ENCODE peak calls at places on chromosomes 4 and X, in seven cellular contexts. One of them, this sample, is unnamed.

GRCh38 chrX:71653344-71653743 is 14.0 kb upstream of the LOC101059915 start:
- DNase-seq in IMR-90: no peak
- DNase-seq in right lobe of liver: no peak
- DNase-seq in endothelial cell of umbilical vein: no peak
- DNase-seq in prostate gland: no peak
- DNase-seq in heart left ventricle: no peak
- DNase-seq in tibial nerve: no peak
- DNase-seq in this sample: no peak

GRCh38 chrX:54422168-54422567 is 18.0 kb upstream of the TSR2 start:
- DNase-seq in IMR-90: no peak
- DNase-seq in right lobe of liver: no peak
- DNase-seq in endothelial cell of umbilical vein: no peak
- DNase-seq in prostate gland: no peak
- DNase-seq in heart left ventricle: no peak
- DNase-seq in tibial nerve: no peak
- DNase-seq in this sample: no peak

GRCh38 chr4:109959195-109959594 is 46.5 kb downstream of the EGF start:
- DNase-seq in IMR-90: no peak
- DNase-seq in right lobe of liver: no peak
- DNase-seq in endothelial cell of umbilical vein: no peak
- DNase-seq in prostate gland: no peak
- DNase-seq in heart left ventricle: no peak
- DNase-seq in tibial nerve: no peak
- DNase-seq in this sample: no peak

GRCh38 chr4:106065018-106065417 is 169.7 kb downstream of the NPNT start:
- DNase-seq in IMR-90: no peak
- DNase-seq in right lobe of liver: no peak
- DNase-seq in endothelial cell of umbilical vein: no peak
- DNase-seq in prostate gland: no peak
- DNase-seq in heart left ventricle: no peak
- DNase-seq in tibial nerve: no peak
- DNase-seq in this sample: no peak

GRCh38 chrX:115350696-115351408 is 61.3 kb downstream of the LUZP4 start:
- DNase-seq in IMR-90: no peak
- DNase-seq in right lobe of liver: no peak
- DNase-seq in endothelial cell of umbilical vein: no peak
- DNase-seq in prostate gland: no peak
- DNase-seq in heart left ventricle: no peak
- DNase-seq in tibial nerve: no peak
- DNase-seq in this sample: no peak

GRCh38 chrX:40094900-40095587 is 2.7 kb downstream of the BCOR start:
- DNase-seq in IMR-90: no peak
- DNase-seq in right lobe of liver: no peak
- DNase-seq in endothelial cell of umbilical vein: peak
- DNase-seq in prostate gland: no peak
- DNase-seq in heart left ventricle: no peak
- DNase-seq in tibial nerve: no peak
- DNase-seq in this sample: no peak

GRCh38 chr4:66959207-66959606 is 586.1 kb downstream of the CENPC start:
- DNase-seq in IMR-90: no peak
- DNase-seq in right lobe of liver: no peak
- DNase-seq in endothelial cell of umbilical vein: no peak
- DNase-seq in prostate gland: no peak
- DNase-seq in heart left ventricle: no peak
- DNase-seq in tibial nerve: no peak
- DNase-seq in this sample: no peak

GRCh38 chrX:629230-630006 is 1.2 kb upstream of the SHOX start:
- DNase-seq in IMR-90: no peak
- DNase-seq in right lobe of liver: peak
- DNase-seq in endothelial cell of umbilical vein: no peak
- DNase-seq in prostate gland: no peak
- DNase-seq in heart left ventricle: no peak
- DNase-seq in tibial nerve: no peak
- DNase-seq in this sample: peak

GRCh38 chr4:136962868-136963267 is 569.4 kb downstream of the PCDH18 start:
- DNase-seq in IMR-90: no peak
- DNase-seq in right lobe of liver: no peak
- DNase-seq in endothelial cell of umbilical vein: no peak
- DNase-seq in prostate gland: no peak
- DNase-seq in heart left ventricle: no peak
- DNase-seq in tibial nerve: no peak
- DNase-seq in this sample: no peak

GRCh38 chrX:6226053-6226645 is 2.5 kb downstream of the NLGN4X start:
- DNase-seq in IMR-90: no peak
- DNase-seq in right lobe of liver: no peak
- DNase-seq in endothelial cell of umbilical vein: no peak
- DNase-seq in prostate gland: no peak
- DNase-seq in heart left ventricle: no peak
- DNase-seq in tibial nerve: no peak
- DNase-seq in this sample: peak

GRCh38 chr4:17817027-17817426 is 6.2 kb downstream of the NCAPG start:
- DNase-seq in IMR-90: peak
- DNase-seq in right lobe of liver: no peak
- DNase-seq in endothelial cell of umbilical vein: peak
- DNase-seq in prostate gland: no peak
- DNase-seq in heart left ventricle: no peak
- DNase-seq in tibial nerve: no peak
- DNase-seq in this sample: no peak

GRCh38 chr4:27692098-27692679 is 831.5 kb downstream of the STIM2 start:
- DNase-seq in IMR-90: peak
- DNase-seq in right lobe of liver: no peak
- DNase-seq in endothelial cell of umbilical vein: peak
- DNase-seq in prostate gland: no peak
- DNase-seq in heart left ventricle: no peak
- DNase-seq in tibial nerve: no peak
- DNase-seq in this sample: peak

GRCh38 chr4:98773638-98774037 is 115.2 kb upstream of the TSPAN5 start:
- DNase-seq in IMR-90: no peak
- DNase-seq in right lobe of liver: no peak
- DNase-seq in endothelial cell of umbilical vein: peak
- DNase-seq in prostate gland: no peak
- DNase-seq in heart left ventricle: no peak
- DNase-seq in tibial nerve: no peak
- DNase-seq in this sample: no peak

GRCh38 chr4:55092504-55092903 is 32.9 kb downstream of the KDR start:
- DNase-seq in IMR-90: no peak
- DNase-seq in right lobe of liver: no peak
- DNase-seq in endothelial cell of umbilical vein: no peak
- DNase-seq in prostate gland: no peak
- DNase-seq in heart left ventricle: no peak
- DNase-seq in tibial nerve: no peak
- DNase-seq in this sample: no peak

GRCh38 chrX:45322382-45322781 is 121.7 kb upstream of the DIPK2B start:
- DNase-seq in IMR-90: peak
- DNase-seq in right lobe of liver: no peak
- DNase-seq in endothelial cell of umbilical vein: peak
- DNase-seq in prostate gland: peak
- DNase-seq in heart left ventricle: peak
- DNase-seq in tibial nerve: peak
- DNase-seq in this sample: no peak

GRCh38 chrX:153854702-153855101 is 24.4 kb upstream of the PDZD4 start:
- DNase-seq in IMR-90: no peak
- DNase-seq in right lobe of liver: no peak
- DNase-seq in endothelial cell of umbilical vein: no peak
- DNase-seq in prostate gland: no peak
- DNase-seq in heart left ventricle: no peak
- DNase-seq in tibial nerve: no peak
- DNase-seq in this sample: peak

GRCh38 chrX:65750674-65751469 is 83.4 kb downstream of the MSN start:
- DNase-seq in IMR-90: no peak
- DNase-seq in right lobe of liver: no peak
- DNase-seq in endothelial cell of umbilical vein: no peak
- DNase-seq in prostate gland: no peak
- DNase-seq in heart left ventricle: no peak
- DNase-seq in tibial nerve: no peak
- DNase-seq in this sample: no peak

GRCh38 chrX:107861056-107861455 is 35.4 kb downstream of the MID2 start:
- DNase-seq in IMR-90: peak
- DNase-seq in right lobe of liver: no peak
- DNase-seq in endothelial cell of umbilical vein: no peak
- DNase-seq in prostate gland: no peak
- DNase-seq in heart left ventricle: no peak
- DNase-seq in tibial nerve: no peak
- DNase-seq in this sample: no peak

GRCh38 chrX:110021180-110022022 is 18.5 kb downstream of the TMEM164 start:
- DNase-seq in IMR-90: peak
- DNase-seq in right lobe of liver: no peak
- DNase-seq in endothelial cell of umbilical vein: peak
- DNase-seq in prostate gland: no peak
- DNase-seq in heart left ventricle: peak
- DNase-seq in tibial nerve: no peak
- DNase-seq in this sample: no peak

GRCh38 chr4:43471950-43472349 is 579.4 kb downstream of the GRXCR1 start:
- DNase-seq in IMR-90: no peak
- DNase-seq in right lobe of liver: no peak
- DNase-seq in endothelial cell of umbilical vein: no peak
- DNase-seq in prostate gland: no peak
- DNase-seq in heart left ventricle: no peak
- DNase-seq in tibial nerve: no peak
- DNase-seq in this sample: no peak

GRCh38 chrX:134676440-134676839 is 18.2 kb upstream of the PLAC1 start:
- DNase-seq in IMR-90: peak
- DNase-seq in right lobe of liver: no peak
- DNase-seq in endothelial cell of umbilical vein: peak
- DNase-seq in prostate gland: no peak
- DNase-seq in heart left ventricle: no peak
- DNase-seq in tibial nerve: no peak
- DNase-seq in this sample: no peak
- H3K27ac ChIP-seq in IMR-90: peak
- H3K27ac ChIP-seq in right lobe of liver: no peak
- H3K27ac ChIP-seq in endothelial cell of umbilical vein: peak
- H3K27ac ChIP-seq in prostate gland: no peak
- H3K27ac ChIP-seq in heart left ventricle: no peak
- H3K27ac ChIP-seq in tibial nerve: no peak
- H3K27ac ChIP-seq in this sample: no peak

DNA sequence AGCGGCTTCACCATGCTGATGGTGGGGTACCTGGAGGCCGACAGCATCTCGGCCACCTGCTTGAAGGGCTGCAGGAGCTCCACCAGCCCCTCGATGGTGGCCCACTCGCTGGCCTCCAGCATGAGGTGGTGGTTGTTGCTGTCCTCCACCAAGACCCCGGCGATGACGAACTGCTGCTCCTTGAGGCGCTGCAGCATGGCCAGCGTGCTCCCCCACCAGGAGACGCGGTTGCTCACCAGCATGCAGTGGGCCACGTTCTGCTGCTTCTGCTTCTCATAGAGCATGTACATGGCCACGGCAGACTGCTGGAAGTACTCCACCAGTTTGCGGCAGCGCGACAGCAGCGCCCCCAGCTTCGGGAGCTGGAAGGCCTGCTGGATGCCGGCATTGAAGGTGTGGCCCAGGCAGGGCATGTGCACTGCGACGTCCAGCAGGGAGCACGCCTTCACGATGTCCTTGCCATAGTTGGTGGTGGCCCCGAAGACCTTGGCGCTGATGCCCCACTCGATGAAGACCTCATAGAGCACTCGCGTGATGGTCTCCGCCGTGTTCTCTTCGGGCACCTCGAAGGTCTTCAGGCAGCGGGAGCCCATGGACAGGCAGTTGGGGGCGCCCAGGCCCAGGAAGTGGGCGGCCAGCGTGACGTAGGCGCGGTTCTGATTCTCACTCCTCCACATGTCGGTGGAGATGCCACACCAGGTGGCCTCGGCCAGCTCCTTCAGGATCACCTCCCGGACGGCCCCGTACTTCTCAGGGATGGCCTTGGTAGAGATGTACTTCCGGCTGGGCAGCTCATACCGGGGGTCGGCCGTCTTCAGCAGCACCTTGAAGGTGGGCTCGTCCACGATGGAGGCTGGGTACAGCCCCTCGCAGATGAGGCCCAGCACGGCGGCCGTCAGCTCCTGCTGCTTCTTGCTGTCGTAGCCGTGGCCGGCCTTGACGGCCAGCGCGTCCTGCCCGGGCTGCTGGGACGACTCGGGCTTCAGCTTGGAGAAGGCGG is 11.0 kb downstream of the DHRSX start:
- DNase-seq in IMR-90: no peak
- DNase-seq in right lobe of liver: no peak
- DNase-seq in endothelial cell of umbilical vein: no peak
- DNase-seq in prostate gland: no peak
- DNase-seq in heart left ventricle: no peak
- DNase-seq in tibial nerve: no peak
- DNase-seq in this sample: peak
- TF ChIP-seq POLR2A in IMR-90: no peak
- TF ChIP-seq POLR2A in right lobe of liver: no peak
- TF ChIP-seq POLR2A in endothelial cell of umbilical vein: no peak
- TF ChIP-seq POLR2A in prostate gland: no peak
- TF ChIP-seq POLR2A in heart left ventricle: no peak
- TF ChIP-seq POLR2A in tibial nerve: no peak
- TF ChIP-seq POLR2A in this sample: no peak

DNA sequence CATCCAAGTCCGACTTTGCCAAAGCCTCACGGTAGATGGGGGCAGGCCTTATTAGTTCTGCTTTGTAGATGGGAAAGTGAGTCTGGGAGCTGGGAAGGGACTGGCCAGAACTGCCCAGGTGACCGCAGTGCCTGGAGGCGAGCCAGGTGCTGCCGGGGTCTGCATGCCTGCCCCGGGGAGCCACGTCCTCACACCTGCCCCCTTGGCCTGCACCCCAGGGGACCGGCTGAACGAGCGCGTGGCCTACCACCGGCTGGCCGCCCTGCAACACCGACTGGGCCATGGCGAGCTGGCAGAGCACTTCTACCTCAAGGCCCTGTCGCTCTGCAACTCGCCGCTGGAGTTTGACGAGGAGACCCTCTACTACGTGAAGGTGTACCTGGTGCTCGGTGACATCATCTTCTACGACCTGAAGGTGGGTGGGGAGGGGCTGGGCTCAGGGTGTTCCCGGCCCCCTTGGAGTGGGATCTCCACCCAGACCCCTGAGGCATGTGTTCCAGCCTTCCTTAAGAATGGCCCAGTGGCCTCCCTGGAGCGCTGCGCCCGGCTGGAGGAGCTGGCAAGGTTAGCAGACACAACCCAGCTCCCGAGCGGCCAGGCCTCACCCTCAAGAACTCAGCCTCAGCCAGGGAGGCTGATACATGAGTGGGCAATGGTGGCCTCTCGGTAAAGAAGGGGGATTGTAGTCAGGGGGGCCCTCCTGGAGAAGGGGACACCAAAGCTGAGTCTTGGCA is 32.1 kb upstream of the HTRA3 start:
- DNase-seq in IMR-90: no peak
- DNase-seq in right lobe of liver: no peak
- DNase-seq in endothelial cell of umbilical vein: no peak
- DNase-seq in prostate gland: no peak
- DNase-seq in heart left ventricle: no peak
- DNase-seq in tibial nerve: no peak
- DNase-seq in this sample: no peak
- TF ChIP-seq CTCF in IMR-90: no peak
- TF ChIP-seq CTCF in right lobe of liver: no peak
- TF ChIP-seq CTCF in endothelial cell of umbilical vein: no peak
- TF ChIP-seq CTCF in prostate gland: no peak
- TF ChIP-seq CTCF in heart left ventricle: no peak
- TF ChIP-seq CTCF in tibial nerve: no peak
- TF ChIP-seq CTCF in this sample: no peak

DNA sequence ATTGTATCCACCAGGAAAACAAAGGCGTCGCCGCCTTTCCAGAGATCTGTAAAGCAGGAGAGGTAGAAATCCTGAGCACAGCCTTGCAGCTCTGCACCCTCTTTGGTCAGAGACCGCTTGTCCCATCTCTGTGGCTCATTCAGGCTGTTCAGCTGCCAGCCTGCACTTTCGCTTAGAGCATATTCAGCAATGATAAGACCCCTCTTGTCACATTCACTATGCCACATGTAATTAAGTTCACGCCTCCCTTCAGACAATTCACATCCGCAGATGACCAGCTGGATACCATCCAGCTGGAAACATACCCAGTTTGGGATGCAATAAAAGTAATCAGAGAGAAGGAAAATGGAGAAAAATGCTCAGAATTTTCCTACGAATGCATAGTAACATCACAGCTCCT is 335.4 kb downstream of the UNC5C start:
- DNase-seq in IMR-90: no peak
- DNase-seq in right lobe of liver: no peak
- DNase-seq in endothelial cell of umbilical vein: no peak
- DNase-seq in prostate gland: no peak
- DNase-seq in heart left ventricle: no peak
- DNase-seq in tibial nerve: no peak
- DNase-seq in this sample: no peak
- H3K27ac ChIP-seq in IMR-90: no peak
- H3K27ac ChIP-seq in right lobe of liver: no peak
- H3K27ac ChIP-seq in endothelial cell of umbilical vein: no peak
- H3K27ac ChIP-seq in prostate gland: no peak
- H3K27ac ChIP-seq in heart left ventricle: no peak
- H3K27ac ChIP-seq in tibial nerve: no peak
- H3K27ac ChIP-seq in this sample: no peak